ENCODE peak calls at places on chromosome 2, in nine cellular contexts. One of them, this sample, is unnamed.
A peak's percentile ranks its signal among the peaks of the same experiment; 100 is the strongest.

GRCh38 chr2:229445501-229446294 is 174.6 kb upstream of the PID1 start:
- DNase-seq in Peyer's patch: no peak
- DNase-seq in nephron progenitor cell: no peak
- DNase-seq in neural crest cell: no peak
- DNase-seq in type B pancreatic cell: no peak
- DNase-seq in stimulated activated CD8-positive, alpha-beta memory T cell treated with anti-CD3 and anti-CD28 coated beads, Interleukin-7, amount 100 ng/mL, for 1 hour: no peak
- DNase-seq in kidney glomerular epithelial cell: no peak
- DNase-seq in stimulated activated CD4-positive, alpha-beta T cell treated with anti-CD3 and anti-CD28 coated beads, Interleukin-1b, Interleukin-23, amount 100 ng/mL, for 24 hours: no peak
- DNase-seq in body of pancreas: no peak
- DNase-seq in this sample: no peak

GRCh38 chr2:158456309-158457066 is at the start of the genes CCDC148 and PKP4:
- DNase-seq in body of pancreas: peak; percentile 87
- DNase-seq in neural crest cell: peak; percentile 79
- DNase-seq in Peyer's patch: peak; percentile 90
- DNase-seq in nephron progenitor cell: peak; percentile 93
- DNase-seq in stimulated activated CD4-positive, alpha-beta T cell treated with anti-CD3 and anti-CD28 coated beads, Interleukin-1b, Interleukin-23, amount 100 ng/mL, for 24 hours: peak; percentile 84
- DNase-seq in type B pancreatic cell: peak; percentile 92
- DNase-seq in stimulated activated CD8-positive, alpha-beta memory T cell treated with anti-CD3 and anti-CD28 coated beads, Interleukin-7, amount 100 ng/mL, for 1 hour: peak; percentile 75
- DNase-seq in kidney glomerular epithelial cell: peak; percentile 86
- DNase-seq in this sample: peak; percentile 94

GRCh38 chr2:48278590-48278989 is 251.4 kb upstream of the STON1 start:
- DNase-seq in body of pancreas: no peak
- DNase-seq in kidney glomerular epithelial cell: no peak
- DNase-seq in neural crest cell: no peak
- DNase-seq in stimulated activated CD8-positive, alpha-beta memory T cell treated with anti-CD3 and anti-CD28 coated beads, Interleukin-7, amount 100 ng/mL, for 1 hour: no peak
- DNase-seq in stimulated activated CD4-positive, alpha-beta T cell treated with anti-CD3 and anti-CD28 coated beads, Interleukin-1b, Interleukin-23, amount 100 ng/mL, for 24 hours: no peak
- DNase-seq in type B pancreatic cell: no peak
- DNase-seq in nephron progenitor cell: no peak
- DNase-seq in Peyer's patch: no peak
- DNase-seq in this sample: no peak

GRCh38 chr2:86628091-86628522 is 4.4 kb upstream of the RNF103 start:
- DNase-seq in kidney glomerular epithelial cell: peak; percentile 31
- DNase-seq in nephron progenitor cell: no peak
- DNase-seq in neural crest cell: no peak
- DNase-seq in stimulated activated CD4-positive, alpha-beta T cell treated with anti-CD3 and anti-CD28 coated beads, Interleukin-1b, Interleukin-23, amount 100 ng/mL, for 24 hours: no peak
- DNase-seq in stimulated activated CD8-positive, alpha-beta memory T cell treated with anti-CD3 and anti-CD28 coated beads, Interleukin-7, amount 100 ng/mL, for 1 hour: no peak
- DNase-seq in type B pancreatic cell: no peak
- DNase-seq in Peyer's patch: peak; percentile 62
- DNase-seq in body of pancreas: no peak
- DNase-seq in this sample: peak; percentile 22

GRCh38 chr2:170690671-170691070 is 24.5 kb upstream of the SP5 start:
- DNase-seq in stimulated activated CD4-positive, alpha-beta T cell treated with anti-CD3 and anti-CD28 coated beads, Interleukin-1b, Interleukin-23, amount 100 ng/mL, for 24 hours: no peak
- DNase-seq in kidney glomerular epithelial cell: no peak
- DNase-seq in Peyer's patch: no peak
- DNase-seq in body of pancreas: no peak
- DNase-seq in nephron progenitor cell: no peak
- DNase-seq in type B pancreatic cell: no peak
- DNase-seq in neural crest cell: no peak
- DNase-seq in stimulated activated CD8-positive, alpha-beta memory T cell treated with anti-CD3 and anti-CD28 coated beads, Interleukin-7, amount 100 ng/mL, for 1 hour: no peak
- DNase-seq in this sample: no peak

GRCh38 chr2:98444436-98445166 is at the start of gene INPP4A:
- DNase-seq in stimulated activated CD4-positive, alpha-beta T cell treated with anti-CD3 and anti-CD28 coated beads, Interleukin-1b, Interleukin-23, amount 100 ng/mL, for 24 hours: peak; percentile 70
- DNase-seq in type B pancreatic cell: peak; percentile 87
- DNase-seq in nephron progenitor cell: peak; percentile 92
- DNase-seq in body of pancreas: peak; percentile 74
- DNase-seq in kidney glomerular epithelial cell: peak; percentile 46
- DNase-seq in Peyer's patch: peak; percentile 86
- DNase-seq in neural crest cell: peak; percentile 76
- DNase-seq in stimulated activated CD8-positive, alpha-beta memory T cell treated with anti-CD3 and anti-CD28 coated beads, Interleukin-7, amount 100 ng/mL, for 1 hour: peak; percentile 63
- DNase-seq in this sample: peak; percentile 85

GRCh38 chr2:11748018-11748860 is 1.8 kb downstream of the LPIN1 start:
- DNase-seq in stimulated activated CD8-positive, alpha-beta memory T cell treated with anti-CD3 and anti-CD28 coated beads, Interleukin-7, amount 100 ng/mL, for 1 hour: no peak
- DNase-seq in nephron progenitor cell: no peak
- DNase-seq in body of pancreas: no peak
- DNase-seq in kidney glomerular epithelial cell: no peak
- DNase-seq in Peyer's patch: no peak
- DNase-seq in stimulated activated CD4-positive, alpha-beta T cell treated with anti-CD3 and anti-CD28 coated beads, Interleukin-1b, Interleukin-23, amount 100 ng/mL, for 24 hours: no peak
- DNase-seq in neural crest cell: no peak
- DNase-seq in type B pancreatic cell: no peak
- DNase-seq in this sample: peak; percentile 66

GRCh38 chr2:6674381-6674780 is 191.3 kb downstream of the CMPK2 start:
- DNase-seq in kidney glomerular epithelial cell: peak; percentile 31
- DNase-seq in nephron progenitor cell: no peak
- DNase-seq in stimulated activated CD8-positive, alpha-beta memory T cell treated with anti-CD3 and anti-CD28 coated beads, Interleukin-7, amount 100 ng/mL, for 1 hour: no peak
- DNase-seq in type B pancreatic cell: no peak
- DNase-seq in Peyer's patch: no peak
- DNase-seq in stimulated activated CD4-positive, alpha-beta T cell treated with anti-CD3 and anti-CD28 coated beads, Interleukin-1b, Interleukin-23, amount 100 ng/mL, for 24 hours: no peak
- DNase-seq in neural crest cell: no peak
- DNase-seq in body of pancreas: no peak
- DNase-seq in this sample: no peak

GRCh38 chr2:203225423-203226039 is 13.3 kb upstream of the CYP20A1 start:
- DNase-seq in neural crest cell: no peak
- DNase-seq in body of pancreas: no peak
- DNase-seq in nephron progenitor cell: peak; percentile 30
- DNase-seq in stimulated activated CD4-positive, alpha-beta T cell treated with anti-CD3 and anti-CD28 coated beads, Interleukin-1b, Interleukin-23, amount 100 ng/mL, for 24 hours: no peak
- DNase-seq in kidney glomerular epithelial cell: peak; percentile 46
- DNase-seq in stimulated activated CD8-positive, alpha-beta memory T cell treated with anti-CD3 and anti-CD28 coated beads, Interleukin-7, amount 100 ng/mL, for 1 hour: no peak
- DNase-seq in Peyer's patch: no peak
- DNase-seq in type B pancreatic cell: no peak
- DNase-seq in this sample: peak; percentile 28

GRCh38 chr2:106990307-106990706 is 104.3 kb upstream of the ST6GAL2 start:
- DNase-seq in nephron progenitor cell: no peak
- DNase-seq in stimulated activated CD8-positive, alpha-beta memory T cell treated with anti-CD3 and anti-CD28 coated beads, Interleukin-7, amount 100 ng/mL, for 1 hour: no peak
- DNase-seq in body of pancreas: no peak
- DNase-seq in Peyer's patch: no peak
- DNase-seq in stimulated activated CD4-positive, alpha-beta T cell treated with anti-CD3 and anti-CD28 coated beads, Interleukin-1b, Interleukin-23, amount 100 ng/mL, for 24 hours: no peak
- DNase-seq in neural crest cell: no peak
- DNase-seq in kidney glomerular epithelial cell: peak; percentile 22
- DNase-seq in type B pancreatic cell: no peak
- DNase-seq in this sample: no peak

GRCh38 chr2:23286765-23287155 is 98.2 kb upstream of the KLHL29 start:
- DNase-seq in nephron progenitor cell: no peak
- DNase-seq in kidney glomerular epithelial cell: peak; percentile 76
- DNase-seq in type B pancreatic cell: no peak
- DNase-seq in stimulated activated CD4-positive, alpha-beta T cell treated with anti-CD3 and anti-CD28 coated beads, Interleukin-1b, Interleukin-23, amount 100 ng/mL, for 24 hours: no peak
- DNase-seq in stimulated activated CD8-positive, alpha-beta memory T cell treated with anti-CD3 and anti-CD28 coated beads, Interleukin-7, amount 100 ng/mL, for 1 hour: no peak
- DNase-seq in Peyer's patch: no peak
- DNase-seq in body of pancreas: no peak
- DNase-seq in neural crest cell: no peak
- DNase-seq in this sample: no peak

GRCh38 chr2:191895195-191895594 is 48.3 kb upstream of the CAVIN2 start:
- DNase-seq in nephron progenitor cell: no peak
- DNase-seq in body of pancreas: no peak
- DNase-seq in stimulated activated CD4-positive, alpha-beta T cell treated with anti-CD3 and anti-CD28 coated beads, Interleukin-1b, Interleukin-23, amount 100 ng/mL, for 24 hours: no peak
- DNase-seq in stimulated activated CD8-positive, alpha-beta memory T cell treated with anti-CD3 and anti-CD28 coated beads, Interleukin-7, amount 100 ng/mL, for 1 hour: no peak
- DNase-seq in Peyer's patch: no peak
- DNase-seq in kidney glomerular epithelial cell: no peak
- DNase-seq in neural crest cell: no peak
- DNase-seq in type B pancreatic cell: no peak
- DNase-seq in this sample: no peak

This sample was measured in RPMI8226.